ENCODE peak calls at places on chromosome 16, in ten cellular contexts. H is brain microvascular endothelial cell, R is HCT116, Y is endothelial cell, N is right atrium auricular region, B is tibial nerve, V is lung, X is GM12865, G is left ventricle myocardium inferior, F is kidney. O is an unnamed sample.

GRCh38 chr16:6804461-6804860 is 528.2 kb upstream of the RBFOX1 start:
- DNase-seq in H (no peak), R (no peak), Y (no peak), N (no peak), B (no peak), V (no peak), X (no peak), G (no peak), F (no peak), O (no peak)

GRCh38 chr16:48546774-48547173 is 63.2 kb downstream of the N4BP1 start:
- DNase-seq in H (no peak), R (no peak), Y (no peak), N (no peak), B (no peak), V (no peak), X (no peak), G (no peak), F (no peak), O (no peak)

GRCh38 chr16:68269793-68270192 is 5.5 kb downstream of the SLC7A6 start:
- DNase-seq in H (no peak), R (no peak), Y (no peak), N (no peak), B (no peak), V (no peak), X (no peak), G (no peak), F (no peak), O (no peak)

GRCh38 chr16:77131398-77131797 is 59.6 kb upstream of the MON1B start:
- DNase-seq in H (no peak), R (no peak), Y (no peak), N (no peak), B (no peak), V (no peak), X (no peak), G (no peak), F (no peak), O (no peak)

GRCh38 chr16:23836078-23836403 is 258 bp downstream of the PRKCB start:
- DNase-seq in H (no peak), R (no peak), Y (no peak), N (no peak), B (no peak), V (no peak), X (no peak), G (no peak), F (no peak), O (no peak)

GRCh38 chr16:75433732-75434413 is 570 bp upstream of the CFDP1 start:
- DNase-seq in H (peak), R (no peak), Y (peak), N (peak), B (peak), V (peak), X (peak), G (no peak), F (no peak), O (no peak)

GRCh38 chr16:57377080-57377841 is 5.0 kb downstream of the CX3CL1 start:
- DNase-seq in H (no peak), R (no peak), Y (no peak), N (no peak), B (no peak), V (no peak), X (peak), G (no peak), F (no peak), O (no peak)

GRCh38 chr16:11614587-11615175 is 28.0 kb upstream of the LITAF start:
- DNase-seq in H (no peak), R (no peak), Y (no peak), N (no peak), B (no peak), V (no peak), X (no peak), G (no peak), F (peak), O (no peak)

GRCh38 chr16:72877374-72878028 is 170.4 kb downstream of the ZFHX3 start:
- DNase-seq in H (peak), R (peak), Y (no peak), N (no peak), B (no peak), V (no peak), X (no peak), G (no peak), F (no peak), O (no peak)

GRCh38 chr16:24562811-24563210 is 23.4 kb downstream of the RBBP6 start:
- DNase-seq in H (no peak), R (no peak), Y (no peak), N (no peak), B (no peak), V (no peak), X (no peak), G (no peak), F (no peak), O (no peak)

GRCh38 chr16:3611145-3611977 is at the start of gene SLX4:
- DNase-seq in H (peak), R (peak), Y (peak), N (peak), B (peak), V (peak), X (peak), G (peak), F (peak), O (peak)

GRCh38 chr16:81366316-81366932 is 51.7 kb downstream of the GAN start:
- DNase-seq in H (peak), R (peak), Y (no peak), N (no peak), B (peak), V (no peak), X (peak), G (no peak), F (no peak), O (peak)

GRCh38 chr16:71748226-71748625 is 23.7 kb upstream of the PHLPP2 start:
- DNase-seq in H (no peak), R (no peak), Y (no peak), N (no peak), B (no peak), V (no peak), X (no peak), G (no peak), F (no peak), O (no peak)

GRCh38 chr16:77856455-77857138 is 68.2 kb downstream of the VAT1L start:
- DNase-seq in H (no peak), R (no peak), Y (no peak), N (no peak), B (no peak), V (no peak), X (no peak), G (no peak), F (no peak), O (no peak)

GRCh38 chr16:89951509-89951908 is 3.0 kb downstream of the DEF8 start:
- DNase-seq in H (no peak), R (no peak), Y (no peak), N (no peak), B (no peak), V (no peak), X (no peak), G (no peak), F (no peak), O (no peak)

GRCh38 chr16:85327731-85328664 is 215.7 kb upstream of the CIBAR2 start:
- DNase-seq in H (peak), R (peak), Y (peak), N (no peak), B (no peak), V (no peak), X (no peak), G (no peak), F (peak), O (peak)

GRCh38 chr16:52929478-52929877 is 123.2 kb downstream of the CHD9NB start:
- DNase-seq in H (no peak), R (no peak), Y (no peak), N (no peak), B (no peak), V (no peak), X (no peak), G (no peak), F (no peak), O (no peak)

GRCh38 chr16:10741844-10742243 is 1.8 kb upstream of the NUBP1 start:
- DNase-seq in H (no peak), R (no peak), Y (no peak), N (no peak), B (no peak), V (no peak), X (no peak), G (peak), F (no peak), O (no peak)

GRCh38 chr16:85286066-85286712 is 173.9 kb upstream of the CIBAR2 start:
- DNase-seq in H (peak), R (no peak), Y (no peak), N (peak), B (peak), V (peak), X (no peak), G (peak), F (no peak), O (no peak)

GRCh38 chr16:68848786-68849185 is 5.5 kb downstream of the TANGO6 start:
- DNase-seq in H (no peak), R (no peak), Y (no peak), N (no peak), B (no peak), V (no peak), X (no peak), G (no peak), F (no peak), O (no peak)

GRCh38 chr16:27369806-27370205 is 32.2 kb upstream of the IL21R start:
- DNase-seq in H (peak), R (no peak), Y (no peak), N (no peak), B (no peak), V (no peak), X (no peak), G (no peak), F (no peak), O (no peak)

GRCh38 chr16:12028220-12028619 is 51.7 kb downstream of the SNX29 start:
- DNase-seq in H (no peak), R (no peak), Y (no peak), N (no peak), B (no peak), V (no peak), X (no peak), G (no peak), F (no peak), O (no peak)

GRCh38 chr16:86798247-86799041 is 220.1 kb downstream of the FOXL1 start:
- DNase-seq in H (no peak), R (no peak), Y (no peak), N (no peak), B (no peak), V (no peak), X (no peak), G (no peak), F (no peak), O (no peak)

GRCh38 chr16:67207857-67208524 is 9.1 kb downstream of the ELMO3 start:
- DNase-seq in H (peak), R (no peak), Y (no peak), N (no peak), B (no peak), V (no peak), X (no peak), G (no peak), F (peak), O (no peak)

GRCh38 chr16:4624827-4625616 is 396 bp downstream of the MGRN1 start:
- DNase-seq in H (peak), R (no peak), Y (peak), N (peak), B (peak), V (peak), X (peak), G (peak), F (peak), O (peak)

GRCh38 chr16:10535461-10535860 is 44.9 kb downstream of the EMP2 start:
- DNase-seq in H (no peak), R (no peak), Y (no peak), N (no peak), B (no peak), V (no peak), X (no peak), G (no peak), F (no peak), O (no peak)

GRCh38 chr16:16141784-16142396 is 81.4 kb downstream of the ABCC6 start:
- DNase-seq in H (no peak), R (no peak), Y (no peak), N (no peak), B (no peak), V (no peak), X (no peak), G (no peak), F (peak), O (no peak)
- TF ChIP-seq CTCF in H (no peak), R (no peak), Y (no peak), N (no peak), B (no peak), V (no peak), X (no peak), G (no peak), F (no peak), O (no peak)

GRCh38 chr16:50627419-50627818 is 53.7 kb downstream of the SNX20 start:
- DNase-seq in H (no peak), R (no peak), Y (no peak), N (peak), B (peak), V (no peak), X (peak), G (peak), F (peak), O (peak)
- TF ChIP-seq CTCF in H (peak), R (no peak), Y (no peak), N (no peak), B (peak), V (no peak), X (peak), G (peak), F (no peak), O (peak)

GRCh38 chr16:9012848-9013507 is 49.3 kb upstream of the USP7 start:
- DNase-seq in H (no peak), R (no peak), Y (peak), N (no peak), B (no peak), V (no peak), X (no peak), G (no peak), F (peak), O (peak)
- TF ChIP-seq CTCF in H (peak), R (no peak), Y (peak), N (no peak), B (no peak), V (no peak), X (no peak), G (peak), F (no peak), O (no peak)

GRCh38 chr16:88720396-88720970 is 14.2 kb downstream of the CTU2 start:
- DNase-seq in H (no peak), R (no peak), Y (no peak), N (no peak), B (no peak), V (no peak), X (no peak), G (no peak), F (no peak), O (no peak)
- TF ChIP-seq CTCF in H (no peak), R (no peak), Y (no peak), N (no peak), B (no peak), V (no peak), X (no peak), G (no peak), F (no peak), O (no peak)

O was measured in nephron progenitor cell.